ENCODE peak calls at places on chromosomes 4 and X, in eight cellular contexts. H is ELR; R is ureter; K is glomerular endothelial cell; D is activated naive CD4-positive, alpha-beta T cell treated with anti-CD3 and anti-CD28 coated beads, Interleukin-2, amount 50 U/mL, for 72 hours; Z is lower lobe of right lung; B is T-cell; Q is stomach. E is an unnamed sample.

GRCh38 chrX:11239230-11239629 is 54.0 kb upstream of the AMELX start:
- DNase-seq in Z (no peak), K (no peak), R (no peak), H (peak), B (no peak), D (no peak), Q (no peak), E (no peak)

GRCh38 chrX:66150188-66150587 is 13.9 kb upstream of the HEPH start:
- DNase-seq in R (no peak), Z (no peak), B (no peak), K (no peak), H (no peak), Q (no peak), D (no peak), E (no peak)

GRCh38 chr4:139509727-139510410 is 46.1 kb downstream of the SETD7 start:
- DNase-seq in Q (peak), B (no peak), K (no peak), R (no peak), Z (no peak), H (peak), D (no peak), E (no peak)

GRCh38 chrX:154470914-154471568 is 8.0 kb downstream of the LAGE3 start:
- DNase-seq in B (no peak), Q (no peak), Z (no peak), H (no peak), D (no peak), K (no peak), R (no peak), E (no peak)

GRCh38 chrX:77167993-77168392 is 279.2 kb upstream of the FGF16 start:
- DNase-seq in K (no peak), R (no peak), H (no peak), D (no peak), Q (no peak), Z (no peak), B (no peak), E (no peak)

GRCh38 chr4:184861047-184861446 is 35.3 kb upstream of the ACSL1 start:
- DNase-seq in D (no peak), R (no peak), B (no peak), Z (no peak), H (no peak), Q (no peak), K (no peak), E (no peak)

GRCh38 chr4:148776944-148777343 is 334.7 kb upstream of the NR3C2 start:
- DNase-seq in B (no peak), K (no peak), R (no peak), H (peak), D (no peak), Z (no peak), Q (no peak), E (no peak)

GRCh38 chr4:110208419-110208818 is 10.0 kb upstream of the ELOVL6 start:
- DNase-seq in Q (no peak), D (no peak), R (no peak), K (no peak), H (no peak), Z (no peak), B (no peak), E (no peak)

GRCh38 chr4:85005865-85006377 is 39.4 kb upstream of the WDFY3 start:
- DNase-seq in B (no peak), H (peak), Z (no peak), Q (no peak), R (no peak), K (no peak), D (no peak), E (no peak)

GRCh38 chrX:104370089-104370488 is 115.4 kb upstream of the ESX1 start:
- DNase-seq in Z (no peak), H (peak), R (no peak), Q (no peak), B (no peak), D (no peak), K (no peak), E (no peak)

GRCh38 chr4:179352221-179352620 is 1910.0 kb upstream of the AGA start:
- DNase-seq in H (peak), D (no peak), R (no peak), Z (no peak), Q (no peak), B (no peak), K (no peak), E (no peak)

GRCh38 chr4:168485511-168485910 is 5.2 kb upstream of the DDX60L start:
- DNase-seq in Q (no peak), D (no peak), B (no peak), R (no peak), H (no peak), Z (no peak), K (no peak), E (no peak)

GRCh38 chrX:124223524-124223923 is 108.9 kb upstream of the TEX13D start:
- DNase-seq in R (no peak), B (no peak), Q (no peak), D (no peak), Z (no peak), H (no peak), K (no peak), E (no peak)

GRCh38 chrX:69031971-69032391 is 133.3 kb downstream of the PJA1 start:
- DNase-seq in K (no peak), R (peak), D (no peak), H (peak), Q (no peak), Z (no peak), B (no peak), E (no peak)

GRCh38 chr4:2962099-2962455 is 1.1 kb downstream of the NOP14 start:
- DNase-seq in H (peak), D (peak), K (no peak), R (no peak), Q (no peak), Z (no peak), B (peak), E (no peak)

GRCh38 chr4:8542776-8543525 is 37.2 kb upstream of the GPR78 start:
- DNase-seq in K (no peak), R (no peak), B (no peak), D (no peak), H (peak), Z (no peak), Q (no peak), E (no peak)

GRCh38 chr4:101277661-101278060 is 69.7 kb downstream of the PPP3CA start:
- DNase-seq in B (no peak), Q (no peak), R (no peak), K (no peak), D (no peak), H (peak), Z (no peak), E (no peak)

GRCh38 chr4:83083925-83084475 is 30.5 kb downstream of the PLAC8 start:
- DNase-seq in R (no peak), Z (peak), B (peak), D (no peak), K (no peak), H (no peak), Q (no peak), E (no peak)

GRCh38 chrX:131895002-131895401 is 128.1 kb upstream of the STK26 start:
- DNase-seq in H (peak), K (no peak), D (no peak), Z (no peak), B (no peak), Q (no peak), R (no peak), E (no peak)

GRCh38 chr4:173529505-173530325 is at the start of gene HAND2:
- DNase-seq in D (peak), K (no peak), Q (no peak), Z (no peak), H (peak), R (no peak), B (no peak), E (peak)

GRCh38 chrX:72475952-72476668 is 96.5 kb downstream of the HDAC8 start:
- DNase-seq in H (no peak), B (no peak), R (no peak), Z (no peak), Q (no peak), K (no peak), D (no peak), E (no peak)

GRCh38 chrX:103338663-103339062 is 8.6 kb downstream of the TCEAL7 start:
- DNase-seq in B (no peak), Q (no peak), R (no peak), H (no peak), Z (no peak), K (no peak), D (no peak), E (no peak)

GRCh38 chr4:107832275-107832807 is 7.6 kb downstream of the SGMS2 start:
- DNase-seq in B (no peak), H (no peak), K (no peak), Z (no peak), D (no peak), Q (no peak), R (no peak), E (no peak)

GRCh38 chr4:147928400-147928799 is 196.5 kb downstream of the ARHGAP10 start:
- DNase-seq in Q (no peak), K (peak), R (no peak), D (no peak), B (no peak), H (no peak), Z (no peak), E (no peak)

GRCh38 chr4:40998680-40999358 is 215.5 kb downstream of the APBB2 start:
- DNase-seq in H (peak), B (no peak), R (no peak), Z (no peak), K (no peak), Q (no peak), D (no peak), E (no peak)

GRCh38 chr4:81984746-81985145 is 389.0 kb downstream of the HNRNPD start:
- DNase-seq in D (no peak), Q (no peak), Z (no peak), K (no peak), B (no peak), H (no peak), R (no peak), E (no peak)

GRCh38 chrX:109533005-109533404 is 3.6 kb upstream of the NXT2 start:
- DNase-seq in K (no peak), R (no peak), Q (no peak), H (no peak), B (no peak), D (no peak), Z (no peak), E (no peak)

GRCh38 chr4:68110441-68110840 is 19.2 kb downstream of the TMPRSS11F start:
- DNase-seq in R (no peak), D (no peak), B (no peak), Z (no peak), H (no peak), K (no peak), Q (no peak), E (no peak)

GRCh38 chrX:47143894-47144625 is 442 bp downstream of the NDUFB11 start:
- DNase-seq in D (no peak), Q (no peak), K (no peak), R (peak), B (peak), H (peak), Z (peak), E (no peak)

GRCh38 chrX:69093960-69094935 is 71.0 kb downstream of the PJA1 start:
- DNase-seq in Q (peak), Z (no peak), H (peak), D (peak), B (peak), K (peak), R (peak), E (peak)

GRCh38 chrX:153831435-153832150 is 1.2 kb upstream of the PDZD4 start:
- DNase-seq in Q (no peak), Z (no peak), K (no peak), D (no peak), R (no peak), B (no peak), H (no peak), E (no peak)

GRCh38 chr4:137394000-137394399 is 138.3 kb downstream of the PCDH18 start:
- DNase-seq in K (no peak), D (no peak), H (no peak), Q (no peak), R (no peak), B (no peak), Z (no peak), E (no peak)

GRCh38 chr4:139457318-139457717 is 3.4 kb downstream of the RAB33B start:
- DNase-seq in Q (no peak), R (no peak), H (no peak), K (no peak), D (no peak), B (no peak), Z (no peak), E (no peak)

GRCh38 chrX:41923925-41924693 is 755 bp upstream of the CASK start:
- DNase-seq in Q (peak), H (peak), Z (peak), B (no peak), K (no peak), D (peak), R (no peak), E (peak)

GRCh38 chrX:43423876-43424275 is 232.2 kb upstream of the MAOA start:
- DNase-seq in R (no peak), Z (no peak), H (no peak), K (no peak), Q (no peak), B (no peak), D (no peak), E (no peak)

GRCh38 chr4:56465599-56466295 is 1.7 kb upstream of the SRP72 start:
- DNase-seq in Z (no peak), K (no peak), R (no peak), B (no peak), Q (no peak), H (peak), D (no peak), E (peak)

E was measured in mucosa of descending colon.